ENCODE peak calls at places on chromosomes 16 and 17, in ten cellular contexts. W is breast epithelium; Q is stimulated activated naive CD8-positive, alpha-beta T cell treated with anti-CD3 and anti-CD28 coated beads, Interleukin-15, Interleukin-2, amounts not matched to agents 100 U/mL and 50 U/mL, for 24 hours; D is naive thymus-derived CD8-positive, alpha-beta T cell; H is type B pancreatic cell; Y is AG08396; Z is hepatocyte; I is psoas muscle; F is GM12865; X is activated CD4-positive, alpha-beta memory T cell treated with anti-CD3 and anti-CD28 coated beads for 36 hours. A is an unnamed sample.

GRCh38 chr16:86079185-86079885 is 180.4 kb downstream of the IRF8 start:
- DNase-seq in I (no peak), F (no peak), Z (no peak), Q (no peak), D (no peak), Y (no peak), W (peak), X (no peak), H (no peak), A (no peak)

GRCh38 chr17:75096082-75096625 is 8.4 kb downstream of the SLC16A5 start:
- DNase-seq in Q (no peak), F (no peak), W (peak), I (peak), H (no peak), X (no peak), D (no peak), Z (peak), Y (peak), A (no peak)

GRCh38 chr17:73163043-73163442 is 1.8 kb upstream of the SSTR2 start:
- DNase-seq in F (no peak), I (no peak), Y (no peak), H (no peak), W (no peak), Q (no peak), D (no peak), X (no peak), Z (no peak), A (no peak)

GRCh38 chr16:57937861-57938260 is 33.1 kb downstream of the CNGB1 start:
- DNase-seq in D (no peak), I (no peak), Y (no peak), F (no peak), Z (no peak), W (no peak), H (no peak), Q (no peak), X (no peak), A (no peak)

GRCh38 chr17:81090361-81091133 is 55.6 kb downstream of the BAIAP2 start:
- DNase-seq in W (no peak), Q (peak), Z (peak), D (no peak), I (peak), F (peak), H (no peak), Y (peak), X (peak), A (no peak)

GRCh38 chr16:17836868-17837602 is 366.3 kb upstream of the XYLT1 start:
- DNase-seq in Z (peak), H (no peak), F (no peak), Q (no peak), X (no peak), D (no peak), Y (peak), I (no peak), W (no peak), A (no peak)

GRCh38 chr17:27977751-27978688 is 64.5 kb upstream of the NLK start:
- DNase-seq in Z (no peak), X (no peak), Q (no peak), Y (no peak), H (no peak), D (no peak), W (no peak), F (no peak), I (no peak), A (no peak)

GRCh38 chr16:22320572-22321339 is 23.5 kb downstream of the POLR3E start:
- DNase-seq in D (no peak), Y (no peak), F (no peak), Q (no peak), Z (no peak), X (no peak), H (peak), I (no peak), W (no peak), A (no peak)

GRCh38 chr16:89873109-89873821 is at the start of gene TCF25:
- DNase-seq in I (peak), Z (peak), X (peak), Q (peak), H (peak), Y (peak), F (peak), D (peak), W (peak), A (peak)

A was measured in B cell.